ENCODE peak calls at places on chromosomes 1 and 21, in four cellular contexts. One of them, this sample, is unnamed.

GRCh38 chr1:113021430-113022085 is 51.4 kb upstream of the LRIG2 start:
- DNase-seq in endodermal cell: no peak
- DNase-seq in gastrocnemius medialis: no peak
- DNase-seq in SJSA1: no peak
- DNase-seq in this sample: no peak

GRCh38 chr1:15051898-15052528 is 101.5 kb upstream of the TMEM51 start:
- DNase-seq in endodermal cell: no peak
- DNase-seq in gastrocnemius medialis: no peak
- DNase-seq in SJSA1: no peak
- DNase-seq in this sample: no peak

GRCh38 chr1:195584870-195585624 is 1023.2 kb downstream of the KCNT2 start:
- DNase-seq in endodermal cell: peak
- DNase-seq in gastrocnemius medialis: no peak
- DNase-seq in SJSA1: no peak
- DNase-seq in this sample: no peak

GRCh38 chr1:31413405-31414005 is 492 bp downstream of the SERINC2 start:
- DNase-seq in endodermal cell: peak
- DNase-seq in gastrocnemius medialis: peak
- DNase-seq in SJSA1: peak
- DNase-seq in this sample: peak

GRCh38 chr1:233105225-233105624 is 154.8 kb downstream of the NTPCR start:
- DNase-seq in endodermal cell: no peak
- DNase-seq in gastrocnemius medialis: no peak
- DNase-seq in SJSA1: no peak
- DNase-seq in this sample: no peak

GRCh38 chr1:181097242-181097641 is 8.7 kb downstream of the IER5 start:
- DNase-seq in endodermal cell: no peak
- DNase-seq in gastrocnemius medialis: no peak
- DNase-seq in SJSA1: no peak
- DNase-seq in this sample: no peak

GRCh38 chr1:21631944-21632887 is 36.9 kb downstream of the RAP1GAP start:
- DNase-seq in endodermal cell: no peak
- DNase-seq in gastrocnemius medialis: no peak
- DNase-seq in SJSA1: no peak
- DNase-seq in this sample: no peak

GRCh38 chr1:60657926-60658325 is 424.4 kb upstream of the NFIA start:
- DNase-seq in endodermal cell: no peak
- DNase-seq in gastrocnemius medialis: no peak
- DNase-seq in SJSA1: no peak
- DNase-seq in this sample: no peak

GRCh38 chr1:225441314-225442119 is 13.7 kb upstream of the LBR start:
- DNase-seq in endodermal cell: no peak
- DNase-seq in gastrocnemius medialis: no peak
- DNase-seq in SJSA1: no peak
- DNase-seq in this sample: no peak

GRCh38 chr1:247906504-247907047 is 11.2 kb downstream of the OR2W3 start:
- DNase-seq in endodermal cell: no peak
- DNase-seq in gastrocnemius medialis: no peak
- DNase-seq in SJSA1: no peak
- DNase-seq in this sample: no peak

GRCh38 chr21:28336299-28336698 is 656.4 kb downstream of the LTN1 start:
- DNase-seq in endodermal cell: peak
- DNase-seq in gastrocnemius medialis: no peak
- DNase-seq in SJSA1: no peak
- DNase-seq in this sample: no peak

GRCh38 chr1:173996995-173997394 is 25.2 kb downstream of the RC3H1 start:
- DNase-seq in endodermal cell: no peak
- DNase-seq in gastrocnemius medialis: no peak
- DNase-seq in SJSA1: no peak
- DNase-seq in this sample: no peak

GRCh38 chr1:197356723-197357533 is 88.9 kb downstream of the CRB1 start:
- DNase-seq in endodermal cell: peak
- DNase-seq in gastrocnemius medialis: no peak
- DNase-seq in SJSA1: no peak
- DNase-seq in this sample: no peak

DNA sequence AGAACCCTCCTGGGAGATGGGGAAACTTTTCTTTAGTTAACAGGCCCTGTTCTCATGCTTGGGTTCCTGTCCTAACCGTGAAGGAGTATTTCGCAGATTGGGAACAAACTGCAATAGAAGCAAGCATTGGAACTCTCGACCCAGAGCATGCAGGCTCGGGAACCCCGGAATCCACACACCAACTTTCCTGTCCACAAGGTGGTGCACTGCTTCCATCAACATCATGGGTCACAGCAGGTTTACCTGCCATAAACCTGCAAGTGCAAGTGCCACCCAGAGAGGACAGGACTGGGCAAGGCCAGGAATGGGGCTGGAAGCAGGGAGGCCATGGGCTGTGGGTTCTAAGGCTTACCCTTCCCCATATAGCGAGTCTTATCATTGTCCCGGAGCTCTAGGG is 6.9 kb downstream of the ENO1 start:
- DNase-seq in endodermal cell: peak
- DNase-seq in gastrocnemius medialis: no peak
- DNase-seq in SJSA1: no peak
- DNase-seq in this sample: no peak
- H3K27ac ChIP-seq in endodermal cell: no peak
- H3K27ac ChIP-seq in gastrocnemius medialis: peak
- H3K27ac ChIP-seq in SJSA1: no peak
- H3K27ac ChIP-seq in this sample: no peak

DNA sequence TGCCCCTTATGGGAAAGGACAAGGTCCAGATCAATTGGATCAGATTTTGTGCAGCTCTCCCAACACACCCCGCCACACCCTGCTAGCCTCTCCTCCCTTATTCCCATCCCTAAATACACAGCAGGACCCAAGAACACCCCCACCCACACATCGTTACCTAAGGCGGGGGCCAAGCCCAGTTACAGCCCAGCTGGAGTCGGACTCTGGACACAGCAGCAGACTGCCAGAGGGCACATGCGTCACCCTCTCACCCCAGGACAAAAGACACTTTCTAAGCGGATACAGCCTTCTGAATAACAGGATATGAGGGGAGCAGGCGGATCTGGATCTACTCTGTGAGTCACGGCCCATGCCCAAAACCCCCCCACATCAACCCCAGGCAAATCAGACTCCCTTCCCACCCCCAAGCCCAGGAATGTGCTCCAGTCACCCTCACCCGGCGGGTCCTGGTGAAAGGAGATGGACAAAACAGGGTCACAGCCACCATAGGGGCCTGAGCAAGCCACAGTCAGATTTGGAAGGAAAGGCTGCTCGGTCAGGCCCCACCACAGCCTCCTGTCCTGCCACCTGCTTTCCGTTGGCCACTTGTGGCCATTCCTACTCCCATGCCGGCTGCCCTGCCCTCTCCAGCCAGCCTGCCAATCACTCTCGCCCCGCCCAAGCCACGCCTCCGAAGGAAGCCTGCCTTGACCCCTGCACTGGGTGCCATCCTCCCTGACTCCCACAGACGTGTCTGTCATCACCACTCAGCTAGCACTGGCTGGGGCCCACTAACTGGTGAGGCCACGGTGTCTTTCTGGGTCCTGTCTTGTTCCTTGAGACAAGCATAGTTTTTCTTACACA is 4.0 kb downstream of the S100A16 start:
- DNase-seq in endodermal cell: peak
- DNase-seq in gastrocnemius medialis: peak
- DNase-seq in SJSA1: peak
- DNase-seq in this sample: peak
- H3K27ac ChIP-seq in endodermal cell: peak
- H3K27ac ChIP-seq in gastrocnemius medialis: peak
- H3K27ac ChIP-seq in SJSA1: peak
- H3K27ac ChIP-seq in this sample: peak

DNA sequence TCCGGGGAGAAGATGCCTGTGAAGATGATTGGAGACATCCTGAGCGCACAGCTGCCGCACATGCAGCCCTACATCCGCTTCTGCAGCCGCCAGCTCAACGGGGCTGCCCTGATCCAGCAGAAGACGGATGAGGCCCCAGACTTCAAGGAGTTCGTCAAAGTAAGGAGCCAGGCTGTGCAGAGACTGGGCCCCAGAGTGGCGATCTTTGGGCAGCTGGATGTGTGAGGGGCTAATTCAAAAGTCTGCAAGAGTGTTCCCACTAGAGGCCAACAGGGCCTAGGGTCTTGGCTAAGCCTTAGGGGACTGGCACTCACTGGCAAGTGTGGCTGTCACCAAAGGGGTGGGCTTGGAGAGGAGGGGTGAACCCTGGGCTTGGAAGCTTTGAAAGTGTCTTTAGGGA is 50.4 kb downstream of the ATP5PO start:
- DNase-seq in endodermal cell: no peak
- DNase-seq in gastrocnemius medialis: no peak
- DNase-seq in SJSA1: no peak
- DNase-seq in this sample: no peak
- H3K27ac ChIP-seq in endodermal cell: no peak
- H3K27ac ChIP-seq in gastrocnemius medialis: no peak
- H3K27ac ChIP-seq in SJSA1: no peak
- H3K27ac ChIP-seq in this sample: no peak

GRCh38 chr1:116515702-116516101 is 55.1 kb downstream of the CD58 start:
- DNase-seq in endodermal cell: no peak
- DNase-seq in gastrocnemius medialis: no peak
- DNase-seq in SJSA1: no peak
- DNase-seq in this sample: no peak
- H3K27ac ChIP-seq in endodermal cell: no peak
- H3K27ac ChIP-seq in gastrocnemius medialis: no peak
- H3K27ac ChIP-seq in SJSA1: no peak
- H3K27ac ChIP-seq in this sample: peak

GRCh38 chr21:32476661-32477423 is 64.3 kb downstream of the EVA1C start:
- DNase-seq in endodermal cell: no peak
- DNase-seq in gastrocnemius medialis: no peak
- DNase-seq in SJSA1: no peak
- DNase-seq in this sample: no peak
- H3K27ac ChIP-seq in endodermal cell: no peak
- H3K27ac ChIP-seq in gastrocnemius medialis: no peak
- H3K27ac ChIP-seq in SJSA1: no peak
- H3K27ac ChIP-seq in this sample: no peak

DNA sequence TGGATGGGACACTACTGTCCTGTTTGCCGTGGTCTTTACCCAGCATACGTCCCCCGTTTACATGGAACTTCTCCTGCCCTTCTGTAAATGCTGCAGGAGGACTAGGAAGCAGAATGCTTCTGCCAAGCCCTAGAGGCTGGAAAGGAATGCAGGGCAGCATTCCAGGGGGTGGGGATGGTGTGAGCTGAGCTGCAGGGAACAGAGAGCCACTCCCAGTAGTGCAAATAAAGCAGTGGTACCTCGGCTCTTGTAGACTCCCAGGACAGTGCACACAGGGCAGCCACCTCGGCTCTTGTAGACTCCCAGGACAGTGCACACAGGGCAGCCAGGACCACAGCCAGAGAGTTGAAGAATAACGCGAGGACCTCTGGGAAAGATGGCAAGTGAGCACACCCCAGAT is 35.4 kb downstream of the PTPRU start:
- DNase-seq in endodermal cell: peak
- DNase-seq in gastrocnemius medialis: peak
- DNase-seq in SJSA1: peak
- DNase-seq in this sample: peak
- H3K27ac ChIP-seq in endodermal cell: peak
- H3K27ac ChIP-seq in gastrocnemius medialis: no peak
- H3K27ac ChIP-seq in SJSA1: no peak
- H3K27ac ChIP-seq in this sample: no peak

GRCh38 chr1:1847501-1848289 is 43.2 kb downstream of the GNB1 start:
- DNase-seq in endodermal cell: no peak
- DNase-seq in gastrocnemius medialis: no peak
- DNase-seq in SJSA1: no peak
- DNase-seq in this sample: no peak
- H3K27ac ChIP-seq in endodermal cell: peak
- H3K27ac ChIP-seq in gastrocnemius medialis: peak
- H3K27ac ChIP-seq in SJSA1: no peak
- H3K27ac ChIP-seq in this sample: no peak

DNA sequence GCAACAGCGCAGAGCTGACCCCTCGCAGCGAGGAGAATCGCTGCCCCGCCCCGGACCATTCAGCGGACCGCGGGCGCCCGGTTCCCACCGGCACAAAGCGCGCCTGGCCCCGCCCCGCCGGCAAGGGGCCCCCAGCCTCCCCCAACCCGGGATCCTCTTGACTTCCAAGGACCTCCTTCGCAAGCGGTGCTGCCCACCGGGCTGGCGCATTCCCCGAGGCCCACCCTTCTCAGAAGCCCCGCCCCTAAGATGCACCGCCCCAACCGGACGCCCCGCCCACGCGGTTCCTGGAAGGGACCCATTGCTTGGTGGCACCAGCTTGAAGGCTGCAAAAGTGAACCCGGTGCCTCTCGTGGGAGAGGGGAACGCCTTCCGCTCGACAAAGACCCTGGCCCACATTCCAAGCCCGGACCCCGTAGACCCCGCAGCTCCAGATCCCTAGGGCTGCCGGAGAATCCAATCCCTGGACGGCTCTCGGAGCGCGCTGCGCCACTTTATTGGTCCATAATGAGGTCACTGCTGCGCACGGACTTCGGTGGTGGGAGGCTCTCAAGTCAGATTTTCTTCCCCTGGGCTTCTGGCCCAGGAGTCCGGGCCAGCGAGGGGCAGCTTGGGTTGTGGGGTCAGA is 2.0 kb downstream of the HES3 start:
- DNase-seq in endodermal cell: peak
- DNase-seq in gastrocnemius medialis: no peak
- DNase-seq in SJSA1: no peak
- DNase-seq in this sample: no peak
- H3K27ac ChIP-seq in endodermal cell: peak
- H3K27ac ChIP-seq in gastrocnemius medialis: no peak
- H3K27ac ChIP-seq in SJSA1: no peak
- H3K27ac ChIP-seq in this sample: no peak

GRCh38 chr1:109370712-109371270 is 26.9 kb downstream of the SORT1 start:
- DNase-seq in endodermal cell: no peak
- DNase-seq in gastrocnemius medialis: peak
- DNase-seq in SJSA1: peak
- DNase-seq in this sample: no peak
- H3K27ac ChIP-seq in endodermal cell: no peak
- H3K27ac ChIP-seq in gastrocnemius medialis: peak
- H3K27ac ChIP-seq in SJSA1: peak
- H3K27ac ChIP-seq in this sample: peak